ENCODE peak calls at places on chromosomes 4 and X, in four cellular contexts. G, B, X and C are unnamed samples.

GRCh38 chr4:162894387-162894786 is 272.3 kb downstream of the NAF1 start:
- DNase-seq in G (no peak), B (no peak), X (no peak), C (no peak)

GRCh38 chr4:36128689-36129088 is 115.6 kb downstream of the ARAP2 start:
- DNase-seq in G (no peak), B (no peak), X (no peak), C (no peak)

GRCh38 chrX:63275127-63275526 is 76.0 kb downstream of the SPIN4 start:
- DNase-seq in G (peak), B (no peak), X (peak), C (peak)

GRCh38 chrX:110541266-110541665 is 182.6 kb downstream of the RTL9 start:
- DNase-seq in G (no peak), B (no peak), X (no peak), C (no peak)

GRCh38 chr4:107027379-107027778 is 8.7 kb downstream of the DKK2 start:
- DNase-seq in G (no peak), B (no peak), X (no peak), C (no peak)

GRCh38 chrX:47958943-47959342 is 44.8 kb downstream of the ZNF182 start:
- DNase-seq in G (peak), B (no peak), X (no peak), C (no peak)

GRCh38 chr4:6992728-6993655 is 50.2 kb upstream of the TADA2B start:
- DNase-seq in G (no peak), B (peak), X (peak), C (no peak)

GRCh38 chr4:168995537-168996295 is 14.3 kb downstream of the CBR4 start:
- DNase-seq in G (no peak), B (no peak), X (no peak), C (no peak)

GRCh38 chrX:150486011-150486410 is 82.4 kb upstream of the MTM1 start:
- DNase-seq in G (peak), B (no peak), X (peak), C (peak)

GRCh38 chr4:26780524-26780923 is 80.1 kb upstream of the STIM2 start:
- DNase-seq in G (no peak), B (no peak), X (peak), C (no peak)

GRCh38 chr4:57136281-57136680 is 26.1 kb upstream of the IGFBP7 start:
- DNase-seq in G (no peak), B (no peak), X (peak), C (no peak)